ENCODE peak calls at places on chromosomes 16 and 17, in nine cellular contexts. N is cardiac muscle cell; I is stimulated activated CD8-positive, alpha-beta memory T cell treated with anti-CD3 and anti-CD28 coated beads, Interleukin-2, amount 100 ng/mL, for 1 hour; S is adrenal gland; V is T-helper 9 cell; Z is MCF 10A; D is iPS DF 6.9; B is NCI-H2081; U is OCI-LY7. R is an unnamed sample.

GRCh38 chr16:88503771-88504488 is 50.9 kb downstream of the ZFPM1 start:
- DNase-seq in D (no peak), V (no peak), B (no peak), N (no peak), S (no peak), I (no peak), U (no peak), Z (no peak), R (no peak)

GRCh38 chr17:601462-602303 is 113.0 kb downstream of the VPS53 start:
- DNase-seq in I (no peak), U (no peak), N (peak), V (no peak), B (no peak), Z (no peak), D (no peak), S (peak), R (no peak)

GRCh38 chr16:67248401-67249177 is at the start of gene SLC9A5:
- DNase-seq in D (no peak), U (peak), I (no peak), Z (no peak), V (peak), N (peak), B (no peak), S (peak), R (no peak)

GRCh38 chr16:4767872-4768548 is 1.0 kb upstream of the ZNF500 start:
- DNase-seq in D (no peak), N (no peak), Z (peak), I (no peak), V (no peak), B (no peak), S (no peak), U (peak), R (no peak)

GRCh38 chr17:28381141-28381825 is 9.8 kb downstream of the SARM1 start:
- DNase-seq in S (no peak), D (no peak), Z (no peak), V (no peak), U (no peak), I (no peak), N (peak), B (no peak), R (no peak)

GRCh38 chr16:29738514-29738913 is 7.3 kb downstream of the C16orf54 start:
- DNase-seq in D (no peak), B (no peak), I (no peak), N (no peak), Z (no peak), V (peak), S (no peak), U (peak), R (no peak)

GRCh38 chr17:57732062-57732461 is 13.0 kb downstream of the CCDC182 start:
- DNase-seq in D (no peak), Z (no peak), N (no peak), I (no peak), S (peak), V (no peak), B (peak), U (no peak), R (no peak)

GRCh38 chr16:69367980-69368379 is 16.4 kb upstream of the TMED6 start:
- DNase-seq in Z (no peak), D (no peak), I (no peak), S (no peak), B (no peak), U (no peak), N (no peak), V (no peak), R (no peak)

GRCh38 chr16:14307623-14308356 is 236.7 kb downstream of the MRTFB start:
- DNase-seq in D (no peak), S (peak), I (no peak), U (peak), N (no peak), B (no peak), V (no peak), Z (peak), R (no peak)

GRCh38 chr17:76922084-76922483 is 53.9 kb downstream of the MGAT5B start:
- DNase-seq in D (no peak), Z (no peak), V (no peak), S (no peak), I (no peak), N (no peak), B (no peak), U (no peak), R (no peak)

GRCh38 chr16:88068476-88069396 is 117.5 kb downstream of the BANP start:
- DNase-seq in B (no peak), V (no peak), S (no peak), Z (no peak), U (no peak), N (no peak), D (no peak), I (no peak), R (no peak)

GRCh38 chr17:6761817-6762216 is 6.0 kb downstream of the XAF1 start:
- DNase-seq in V (no peak), I (no peak), U (no peak), S (no peak), Z (no peak), D (no peak), B (no peak), N (no peak), R (no peak)

GRCh38 chr16:56457927-56458470 is 6.6 kb downstream of the OGFOD1 start:
- DNase-seq in B (no peak), V (no peak), U (no peak), S (no peak), N (no peak), D (no peak), I (no peak), Z (no peak), R (no peak)

GRCh38 chr16:88353232-88353631 is 29.5 kb upstream of the ZNF469 start:
- DNase-seq in D (no peak), Z (no peak), V (no peak), B (no peak), U (no peak), S (no peak), I (no peak), N (no peak), R (no peak)

GRCh38 chr17:61321344-61321743 is 78.3 kb upstream of the TBX2 start:
- DNase-seq in S (no peak), N (no peak), V (no peak), I (no peak), D (no peak), U (no peak), Z (no peak), B (no peak), R (no peak)

GRCh38 chr17:19703776-19704371 is 12.5 kb downstream of the SLC47A2 start:
- DNase-seq in I (no peak), U (no peak), S (peak), N (peak), D (no peak), V (no peak), Z (no peak), B (no peak), R (no peak)

GRCh38 chr17:56358651-56359050 is 205.4 kb downstream of the ANKFN1 start:
- DNase-seq in V (no peak), D (no peak), S (no peak), I (no peak), U (no peak), B (no peak), N (no peak), Z (peak), R (no peak)

GRCh38 chr16:67713647-67714273 is 5.4 kb downstream of the GFOD2 start:
- DNase-seq in I (no peak), Z (no peak), S (no peak), D (no peak), U (no peak), B (no peak), N (no peak), V (no peak), R (no peak)

GRCh38 chr16:11389083-11389482 is 43.8 kb downstream of the RMI2 start:
- DNase-seq in V (no peak), N (no peak), S (no peak), Z (no peak), I (no peak), U (no peak), B (no peak), D (no peak), R (no peak)

GRCh38 chr17:57549468-57549867 is 195.6 kb downstream of the CCDC182 start:
- DNase-seq in D (no peak), B (no peak), N (no peak), U (no peak), V (no peak), Z (no peak), I (no peak), S (no peak), R (no peak)

GRCh38 chr17:3647769-3648540 is 11.4 kb downstream of the CTNS start:
- DNase-seq in Z (peak), N (peak), I (no peak), V (no peak), B (no peak), D (no peak), S (peak), U (peak), R (no peak)

GRCh38 chr17:55996826-55997225 is 156.4 kb upstream of the ANKFN1 start:
- DNase-seq in I (no peak), S (no peak), B (no peak), N (no peak), Z (no peak), D (no peak), U (no peak), V (no peak), R (no peak)

GRCh38 chr17:74738051-74738996 is 1.3 kb downstream of the RAB37 start:
- DNase-seq in I (no peak), D (no peak), B (no peak), S (no peak), U (peak), V (peak), Z (no peak), N (no peak), R (no peak)

GRCh38 chr16:3028716-3029319 is 5.0 kb downstream of the THOC6 start:
- DNase-seq in Z (no peak), B (no peak), D (no peak), V (no peak), U (no peak), S (peak), I (no peak), N (no peak), R (no peak)

GRCh38 chr17:73968680-73969079 is 234.8 kb upstream of the RPL38 start:
- DNase-seq in I (no peak), V (no peak), D (no peak), N (no peak), Z (no peak), U (no peak), B (no peak), S (no peak), R (no peak)

GRCh38 chr16:12586701-12587100 is 217.0 kb downstream of the CPPED1 start:
- DNase-seq in U (no peak), Z (no peak), D (no peak), N (no peak), I (no peak), V (no peak), S (no peak), B (no peak), R (no peak)

GRCh38 chr17:60036796-60037677 is 41.7 kb downstream of the HEATR6 start:
- DNase-seq in Z (peak), S (peak), N (peak), U (peak), B (peak), D (peak), I (peak), V (peak), R (no peak)

GRCh38 chr16:24580665-24581064 is 41.3 kb downstream of the RBBP6 start:
- DNase-seq in S (no peak), I (no peak), D (no peak), B (no peak), Z (peak), N (no peak), V (no peak), U (no peak), R (no peak)

GRCh38 chr16:69107311-69107962 is 2.0 kb downstream of the HAS3 start:
- DNase-seq in U (no peak), Z (no peak), S (no peak), V (no peak), N (peak), B (no peak), I (no peak), D (no peak), R (no peak)

GRCh38 chr17:146983-147761 is 9.8 kb downstream of the SCGB1C2 start:
- DNase-seq in N (no peak), U (no peak), Z (no peak), S (peak), V (no peak), D (no peak), I (no peak), B (no peak), R (no peak)

GRCh38 chr17:18182190-18182977 is 1.2 kb upstream of the ALKBH5 start:
- DNase-seq in S (peak), U (no peak), I (no peak), B (no peak), D (no peak), Z (no peak), V (peak), N (no peak), R (no peak)

GRCh38 chr17:60577147-60577925 is 22.7 kb upstream of the PPM1D start:
- DNase-seq in Z (peak), B (no peak), V (no peak), I (no peak), N (no peak), U (no peak), D (no peak), S (peak), R (peak)